ENCODE peak calls at places on chromosomes 2 and 18, in nine cellular contexts. Q, K, Z, A, O, M, X, E and G are unnamed samples.
A peak's percentile ranks its signal among the peaks of the same experiment; 100 is the strongest.

GRCh38 chr2:115165529-115166109 is 723.2 kb downstream of the DPP10 start:
- DNase-seq in Q (no peak), K (no peak), Z (peak; percentile 72), A (peak; percentile 57), O (peak; percentile 14), M (peak; percentile 55), X (no peak), E (no peak), G (peak; percentile 56)

GRCh38 chr18:47283476-47283875 is 32.0 kb upstream of the SKOR2 start:
- DNase-seq in Q (no peak), K (no peak), Z (no peak), A (peak; percentile 79), O (peak; percentile 18), M (peak; percentile 42), X (peak; percentile 7), E (no peak), G (peak; percentile 24)

GRCh38 chr2:226151157-226151556 is 648.5 kb downstream of the IRS1 start:
- DNase-seq in Q (no peak), K (no peak), Z (no peak), A (no peak), O (no peak), M (no peak), X (no peak), E (no peak), G (no peak)

GRCh38 chr2:84906108-84906899 is 848 bp downstream of the TMSB10 start:
- DNase-seq in Q (no peak), K (peak; percentile 74), Z (no peak), A (no peak), O (no peak), M (no peak), X (no peak), E (no peak), G (peak; percentile 18)

GRCh38 chr18:4119127-4119648 is 335.9 kb downstream of the DLGAP1 start:
- DNase-seq in Q (no peak), K (no peak), Z (no peak), A (peak; percentile 95), O (no peak), M (no peak), X (no peak), E (no peak), G (no peak)

GRCh38 chr2:240605867-240606743 is 19.2 kb upstream of the GPR35 start:
- DNase-seq in Q (no peak), K (peak; percentile 59), Z (no peak), A (no peak), O (no peak), M (no peak), X (no peak), E (no peak), G (no peak)

GRCh38 chr18:3493501-3494244 is 43.7 kb downstream of the TGIF1 start:
- DNase-seq in Q (no peak), K (no peak), Z (no peak), A (no peak), O (no peak), M (no peak), X (no peak), E (no peak), G (no peak)

GRCh38 chr18:21069468-21069867 is 42.1 kb downstream of the ROCK1 start:
- DNase-seq in Q (no peak), K (no peak), Z (no peak), A (no peak), O (no peak), M (no peak), X (no peak), E (no peak), G (no peak)

GRCh38 chr2:163345795-163346573 is 389.8 kb downstream of the FIGN start:
- DNase-seq in Q (no peak), K (no peak), Z (peak; percentile 24), A (peak; percentile 81), O (peak; percentile 64), M (peak; percentile 85), X (no peak), E (no peak), G (peak; percentile 64)

GRCh38 chr2:79620679-79621078 is 107.8 kb downstream of the CTNNA2 start:
- DNase-seq in Q (no peak), K (no peak), Z (no peak), A (no peak), O (no peak), M (no peak), X (no peak), E (no peak), G (no peak)

GRCh38 chr2:42248846-42249245 is 79.7 kb downstream of the EML4 start:
- DNase-seq in Q (no peak), K (no peak), Z (no peak), A (no peak), O (no peak), M (no peak), X (no peak), E (no peak), G (no peak)

GRCh38 chr2:151946856-151947523 is 118.8 kb upstream of the ARL5A start:
- DNase-seq in Q (no peak), K (no peak), Z (peak; percentile 17), A (peak; percentile 95), O (peak; percentile 3), M (peak; percentile 41), X (no peak), E (no peak), G (peak; percentile 34)

GRCh38 chr2:210445116-210445707 is 31.3 kb downstream of the LANCL1 start:
- DNase-seq in Q (no peak), K (no peak), Z (peak; percentile 24), A (peak; percentile 58), O (peak; percentile 36), M (peak; percentile 57), X (peak; percentile 9), E (no peak), G (peak; percentile 29)

GRCh38 chr2:29192526-29192925 is 77.3 kb downstream of the CLIP4 start:
- DNase-seq in Q (no peak), K (no peak), Z (no peak), A (no peak), O (peak; percentile 38), M (peak; percentile 25), X (no peak), E (no peak), G (no peak)

GRCh38 chr2:135168119-135168872 is 116.2 kb downstream of the RAB3GAP1 start:
- DNase-seq in Q (no peak), K (no peak), Z (no peak), A (no peak), O (no peak), M (no peak), X (no peak), E (no peak), G (no peak)

GRCh38 chr2:102147935-102148334 is 5.4 kb downstream of the IL1R1 start:
- DNase-seq in Q (no peak), K (no peak), Z (no peak), A (no peak), O (peak; percentile 58), M (no peak), X (no peak), E (no peak), G (no peak)

GRCh38 chr2:234989183-234989701 is 37.4 kb downstream of the SH3BP4 start:
- DNase-seq in Q (peak; percentile 89), K (peak; percentile 91), Z (peak; percentile 93), A (no peak), O (peak; percentile 75), M (peak; percentile 96), X (no peak), E (no peak), G (peak; percentile 57)

GRCh38 chr2:98458207-98458606 is 13.5 kb downstream of the INPP4A start:
- DNase-seq in Q (no peak), K (no peak), Z (no peak), A (no peak), O (peak; percentile 10), M (no peak), X (no peak), E (no peak), G (peak; percentile 74)

GRCh38 chr2:158724803-158725271 is 70.3 kb upstream of the DAPL1 start:
- DNase-seq in Q (no peak), K (no peak), Z (no peak), A (no peak), O (no peak), M (peak; percentile 93), X (no peak), E (no peak), G (peak; percentile 60)

GRCh38 chr2:38146917-38147307 is 71.0 kb upstream of the CYP1B1 start:
- DNase-seq in Q (peak; percentile 43), K (peak; percentile 67), Z (no peak), A (peak; percentile 30), O (peak; percentile 99), M (peak; percentile 96), X (peak; percentile 97), E (no peak), G (peak; percentile 96)

GRCh38 chr2:73253400-73253799 is 19.3 kb downstream of the CCT7 start:
- DNase-seq in Q (no peak), K (no peak), Z (no peak), A (no peak), O (no peak), M (no peak), X (no peak), E (no peak), G (no peak)

GRCh38 chr18:72830109-72830508 is 37.7 kb downstream of the NETO1 start:
- DNase-seq in Q (no peak), K (no peak), Z (no peak), A (peak; percentile 75), O (peak; percentile 58), M (peak; percentile 30), X (no peak), E (no peak), G (peak; percentile 47)

GRCh38 chr2:223247136-223247535 is 195.1 kb downstream of the KCNE4 start:
- DNase-seq in Q (no peak), K (no peak), Z (no peak), A (peak; percentile 38), O (peak; percentile 55), M (peak; percentile 50), X (peak; percentile 26), E (no peak), G (peak; percentile 63)

GRCh38 chr2:171100370-171100769 is 60.3 kb downstream of the TLK1 start:
- DNase-seq in Q (no peak), K (no peak), Z (no peak), A (no peak), O (no peak), M (no peak), X (no peak), E (no peak), G (no peak)